ENCODE peak calls at places on chromosomes 1 and 21, in four cellular contexts. N is NCI-H69, E is BJ, G is HFFc6. Z is an unnamed sample.

GRCh38 chr1:155010211-155010918 is 7.8 kb downstream of the ZBTB7B start:
- DNase-seq in N (peak), E (no peak), G (no peak), Z (no peak)

GRCh38 chr1:18011703-18012102 is 95.9 kb upstream of the IGSF21 start:
- DNase-seq in N (no peak), E (no peak), G (no peak), Z (no peak)

GRCh38 chr1:162020145-162020544 is 3.5 kb downstream of the OLFML2B start:
- DNase-seq in N (no peak), E (no peak), G (no peak), Z (no peak)

GRCh38 chr1:90564164-90564563 is 152.9 kb downstream of the BARHL2 start:
- DNase-seq in N (no peak), E (no peak), G (no peak), Z (no peak)

GRCh38 chr1:93374334-93375106 is 28.8 kb downstream of the DR1 start:
- DNase-seq in N (no peak), E (no peak), G (no peak), Z (no peak)

GRCh38 chr21:34795152-34796141 is 126.7 kb downstream of the CLIC6 start:
- DNase-seq in N (peak), E (peak), G (peak), Z (no peak)

GRCh38 chr1:208007938-208008342 is 97.0 kb upstream of the CD34 start:
- DNase-seq in N (no peak), E (no peak), G (peak), Z (no peak)

GRCh38 chr1:18279713-18280074 is 172.1 kb downstream of the IGSF21 start:
- DNase-seq in N (peak), E (no peak), G (no peak), Z (no peak)

GRCh38 chr1:55650449-55650848 is 435.3 kb upstream of the USP24 start:
- DNase-seq in N (no peak), E (no peak), G (no peak), Z (no peak)

GRCh38 chr1:196366817-196367495 is 241.3 kb downstream of the KCNT2 start:
- DNase-seq in N (no peak), E (no peak), G (no peak), Z (no peak)

Z was measured in frontal cortex.